ENCODE peak calls at places on chromosomes 3 and 15, in seven cellular contexts. J is A549, O is upper lobe of left lung, X is stomach, Y is HepG2, S is tibial nerve, R is H1. V is an unnamed sample.

GRCh38 chr3:17745301-17745700 is 2.9 kb upstream of the TBC1D5 start:
- DNase-seq in S (no peak), X (no peak), J (no peak), R (no peak), O (peak), Y (no peak), V (no peak)

GRCh38 chr3:30310251-30310954 is 296.0 kb upstream of the TGFBR2 start:
- DNase-seq in X (no peak), O (no peak), J (no peak), S (no peak), Y (no peak), R (no peak), V (no peak)

GRCh38 chr3:71478568-71478967 is 105.0 kb downstream of the FOXP1 start:
- DNase-seq in Y (no peak), R (no peak), J (no peak), X (no peak), O (no peak), S (no peak), V (no peak)

GRCh38 chr3:197368821-197369220 is 70.4 kb upstream of the DLG1 start:
- DNase-seq in O (no peak), J (no peak), Y (no peak), R (no peak), X (no peak), S (no peak), V (no peak)

GRCh38 chr3:36525115-36525711 is 144.9 kb downstream of the STAC start:
- DNase-seq in X (no peak), S (no peak), J (peak), O (no peak), Y (no peak), R (no peak), V (no peak)

GRCh38 chr3:155190686-155191085 is 102.8 kb downstream of the STRIT1 start:
- DNase-seq in O (no peak), Y (no peak), R (no peak), S (no peak), J (no peak), X (no peak), V (no peak)

GRCh38 chr15:61841461-61841860 is 218.8 kb downstream of the VPS13C start:
- DNase-seq in J (no peak), S (no peak), O (no peak), X (no peak), R (no peak), Y (no peak), V (no peak)

GRCh38 chr3:44019736-44020135 is 221.9 kb upstream of the TOPAZ1 start:
- DNase-seq in X (no peak), R (no peak), O (no peak), S (no peak), J (no peak), Y (no peak), V (no peak)

GRCh38 chr15:58597943-58598828 is 151.3 kb downstream of the ADAM10 start:
- DNase-seq in Y (no peak), R (no peak), O (no peak), X (no peak), J (no peak), S (no peak), V (no peak)

GRCh38 chr3:73625124-73625665 is 454 bp upstream of the PDZRN3 start:
- DNase-seq in Y (no peak), X (peak), S (no peak), R (peak), J (no peak), O (no peak), V (peak)

GRCh38 chr15:99021669-99022068 is 14.1 kb upstream of the PGPEP1L start:
- DNase-seq in X (no peak), Y (no peak), J (no peak), S (no peak), R (no peak), O (no peak), V (no peak)

GRCh38 chr3:161695811-161696210 is 199.2 kb downstream of the OTOL1 start:
- DNase-seq in S (no peak), X (no peak), J (no peak), R (no peak), O (no peak), Y (no peak), V (no peak)

GRCh38 chr3:6124875-6125274 is 736.0 kb upstream of the GRM7 start:
- DNase-seq in O (no peak), R (no peak), X (no peak), S (no peak), Y (no peak), J (no peak), V (no peak)

GRCh38 chr3:39118079-39118478 is 10.6 kb downstream of the TTC21A start:
- DNase-seq in O (no peak), J (no peak), X (no peak), R (no peak), Y (no peak), S (no peak), V (no peak)

GRCh38 chr15:20345401-20345958 is 196.1 kb downstream of the GOLGA6L6 start:
- DNase-seq in Y (no peak), O (no peak), J (peak), R (no peak), S (no peak), X (no peak), V (no peak)

GRCh38 chr3:133377396-133377795 is 22.5 kb upstream of the BFSP2 start:
- DNase-seq in O (no peak), J (peak), R (no peak), X (no peak), S (peak), Y (peak), V (no peak)

GRCh38 chr15:88449581-88449980 is 17.6 kb downstream of the MRPL46 start:
- DNase-seq in S (no peak), R (no peak), X (no peak), O (no peak), J (no peak), Y (no peak), V (no peak)

GRCh38 chr3:82410366-82410765 is 648.9 kb upstream of the GBE1 start:
- DNase-seq in R (no peak), J (no peak), X (no peak), O (no peak), S (no peak), Y (no peak), V (no peak)

GRCh38 chr3:30996467-30996866 is 102.0 kb upstream of the GADL1 start:
- DNase-seq in X (no peak), S (no peak), J (no peak), O (no peak), Y (no peak), R (no peak), V (no peak)

GRCh38 chr15:58065445-58066041 is at the start of gene ALDH1A2:
- DNase-seq in S (no peak), O (peak), Y (no peak), X (no peak), J (no peak), R (no peak), V (peak)

GRCh38 chr3:123725652-123726400 is 141.0 kb upstream of the HACD2 start:
- DNase-seq in Y (no peak), S (no peak), X (no peak), R (no peak), J (peak), O (no peak), V (no peak)

GRCh38 chr3:98982336-98982735 is 80.8 kb upstream of the DCBLD2 start:
- DNase-seq in O (no peak), J (no peak), X (no peak), S (no peak), Y (no peak), R (no peak), V (no peak)

GRCh38 chr3:122227036-122227781 is 43.7 kb downstream of the CASR start:
- DNase-seq in R (no peak), S (no peak), O (no peak), X (no peak), Y (no peak), J (no peak), V (no peak)

GRCh38 chr15:35738370-35738769 is 192.4 kb upstream of the DPH6 start:
- DNase-seq in R (no peak), Y (no peak), J (no peak), O (no peak), S (no peak), X (no peak), V (no peak)

GRCh38 chr3:195823998-195824397 is 12.3 kb upstream of the MUC4 start:
- DNase-seq in Y (no peak), J (no peak), R (no peak), O (peak), S (no peak), X (peak), V (no peak)

GRCh38 chr3:16460273-16460672 is 53.2 kb downstream of the RFTN1 start:
- DNase-seq in S (no peak), X (no peak), R (no peak), Y (no peak), J (no peak), O (no peak), V (no peak)

GRCh38 chr3:18228060-18228459 is 197.1 kb downstream of the SATB1 start:
- DNase-seq in X (no peak), R (no peak), Y (no peak), O (no peak), J (no peak), S (no peak), V (no peak)

GRCh38 chr3:151395806-151396205 is 11.3 kb upstream of the P2RY12 start:
- DNase-seq in S (no peak), J (no peak), R (no peak), X (no peak), Y (no peak), O (no peak), V (no peak)

GRCh38 chr15:90044191-90044590 is 43.1 kb downstream of the ZNF710 start:
- DNase-seq in X (no peak), R (no peak), O (no peak), J (no peak), Y (no peak), S (no peak), V (no peak)

GRCh38 chr3:79724206-79724605 is 43.6 kb downstream of the ROBO1 start:
- DNase-seq in X (no peak), S (no peak), J (peak), O (no peak), R (no peak), Y (peak), V (no peak)

GRCh38 chr3:61452536-61452991 is 108.8 kb upstream of the PTPRG start:
- DNase-seq in S (no peak), R (no peak), J (no peak), O (no peak), X (no peak), Y (no peak), V (no peak)

DNA sequence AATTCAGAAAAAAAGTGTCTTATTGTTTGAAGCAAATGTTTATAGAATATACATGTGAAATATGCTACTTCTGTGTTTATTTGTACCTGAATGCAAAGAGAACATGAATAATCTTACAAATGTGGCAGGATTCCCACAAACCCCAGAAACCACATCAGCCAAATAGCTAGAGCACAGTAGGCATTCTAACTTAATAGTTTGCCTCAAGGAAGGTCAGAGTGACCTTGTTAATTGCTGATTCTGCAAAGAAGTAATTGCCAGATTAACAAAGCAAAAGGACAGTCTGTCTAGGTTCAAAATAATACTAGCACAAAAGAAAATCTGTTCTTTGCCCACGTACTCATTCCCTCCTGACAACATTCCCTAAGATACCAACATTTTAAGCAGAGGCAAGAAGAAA is 604.0 kb downstream of the PYDC2 start:
- DNase-seq in J (no peak), R (no peak), S (no peak), X (no peak), Y (no peak), O (no peak), V (no peak)
- TF ChIP-seq EP300 in J (no peak), R (no peak), S (no peak), X (no peak), Y (no peak), O (no peak), V (no peak)

DNA sequence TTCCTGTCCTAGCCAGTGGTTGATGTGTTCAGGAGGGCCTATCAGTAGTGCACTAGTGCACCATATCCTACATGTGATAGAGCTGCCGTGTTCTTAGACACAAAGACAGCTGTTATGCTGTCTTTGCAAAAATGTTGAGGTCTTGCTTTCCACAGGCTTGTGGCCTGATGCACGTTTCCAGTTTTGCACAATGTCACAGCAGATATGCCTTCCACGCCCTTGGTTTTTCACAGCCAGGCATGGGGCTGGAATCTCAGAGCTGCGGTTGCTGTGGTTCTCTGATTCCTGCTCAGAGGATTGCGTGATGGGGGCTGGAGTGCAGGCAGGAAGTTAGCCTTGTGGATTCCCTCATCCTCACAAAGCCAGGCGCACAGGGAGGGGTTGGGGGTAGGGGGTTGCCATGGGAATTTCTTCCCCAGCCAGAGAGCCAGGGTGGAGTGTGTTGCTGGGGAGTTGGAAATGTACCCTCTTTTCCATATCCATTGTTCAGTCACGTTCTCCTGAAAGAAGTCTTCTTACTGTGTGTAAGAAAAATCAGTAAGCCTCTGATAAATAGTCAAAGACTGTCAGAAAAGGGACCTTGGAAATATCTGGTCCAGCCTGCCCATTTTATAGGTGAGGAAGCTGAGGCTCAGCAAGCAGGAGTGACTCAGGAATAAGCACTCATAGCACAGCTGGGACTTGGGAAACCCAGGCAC is 79.4 kb downstream of the SMAD3 start:
- DNase-seq in S (no peak), R (no peak), J (no peak), Y (no peak), O (peak), X (no peak), V (no peak)
- TF ChIP-seq POLR2A in S (no peak), R (no peak), J (no peak), Y (no peak), O (no peak), X (no peak), V (no peak)

DNA sequence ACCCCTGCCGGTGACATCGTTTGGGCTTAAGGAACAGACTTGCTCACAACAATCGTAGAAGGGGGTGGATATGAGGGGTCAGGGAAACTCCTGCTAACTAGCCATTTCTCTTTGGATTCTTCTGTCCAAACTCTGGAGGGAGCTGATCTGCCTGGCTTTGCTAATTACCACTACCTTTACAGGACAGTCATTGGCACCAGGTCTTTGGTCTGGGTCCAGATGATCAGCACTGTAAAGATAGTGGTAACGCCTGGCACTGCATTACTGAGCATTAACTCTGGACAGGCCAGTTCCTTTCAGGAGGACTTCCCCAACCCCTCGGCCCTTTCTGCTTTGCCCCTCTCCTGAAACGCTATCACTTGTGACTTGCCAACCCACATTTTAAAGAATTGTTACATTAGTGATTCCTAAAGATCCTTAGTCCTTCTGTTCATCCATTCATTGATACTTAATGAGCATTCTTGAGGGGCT is 795 bp downstream of the UQCC5 start:
- DNase-seq in X (no peak), R (no peak), O (no peak), Y (no peak), J (no peak), S (no peak), V (no peak)
- TF ChIP-seq EP300 in X (no peak), R (no peak), O (no peak), Y (no peak), J (no peak), S (no peak), V (no peak)

GRCh38 chr15:68196445-68197169 is 8.5 kb downstream of the CALML4 start:
- DNase-seq in R (no peak), O (no peak), X (no peak), S (no peak), J (no peak), Y (no peak), V (no peak)
- TF ChIP-seq POLR2A in R (no peak), O (no peak), X (no peak), S (no peak), J (no peak), Y (no peak), V (no peak)

V was measured in ovary.